ENCODE peak calls at places on chromosome 2, in five cellular contexts. Q is PC-3, F is colonic mucosa, S is GM23248, E is endodermal cell. D is an unnamed sample.

GRCh38 chr2:129055829-129056228 is 737.2 kb upstream of the HS6ST1 start:
- DNase-seq in F (no peak), S (no peak), E (peak; percentile 35), Q (no peak), D (no peak)

GRCh38 chr2:20560011-20560410 is 90.9 kb downstream of the HS1BP3 start:
- DNase-seq in Q (no peak), S (no peak), F (no peak), E (no peak), D (no peak)

GRCh38 chr2:5869871-5870375 is 177.7 kb downstream of the SOX11 start:
- DNase-seq in Q (no peak), F (no peak), E (no peak), S (no peak), D (no peak)

GRCh38 chr2:224412064-224412921 is 10.4 kb upstream of the FAM124B start:
- DNase-seq in S (peak; percentile 84), F (no peak), E (no peak), Q (no peak), D (peak; percentile 71)

GRCh38 chr2:207505728-207506127 is 24.0 kb upstream of the CREB1 start:
- DNase-seq in S (peak; percentile 90), Q (peak; percentile 96), F (no peak), E (no peak), D (peak; percentile 71)

GRCh38 chr2:218567797-218568189 is 358 bp downstream of the USP37 start:
- DNase-seq in Q (no peak), E (no peak), S (no peak), F (no peak), D (no peak)

GRCh38 chr2:181585732-181586131 is 71.2 kb downstream of the CERKL start:
- DNase-seq in E (no peak), F (no peak), S (no peak), Q (no peak), D (no peak)

GRCh38 chr2:162424816-162425215 is 80.9 kb downstream of the GCA start:
- DNase-seq in Q (no peak), E (peak; percentile 45), S (no peak), F (no peak), D (no peak)

GRCh38 chr2:196925768-196926561 is 542 bp downstream of the PGAP1 start:
- DNase-seq in Q (peak; percentile 32), E (peak; percentile 82), S (peak; percentile 71), F (peak; percentile 46), D (peak; percentile 79)

GRCh38 chr2:147482590-147483292 is 362.1 kb upstream of the ACVR2A start:
- DNase-seq in F (no peak), Q (no peak), S (peak; percentile 31), E (no peak), D (no peak)

GRCh38 chr2:74957886-74958276 is 562 bp upstream of the POLE4 start:
- DNase-seq in S (no peak), Q (no peak), F (no peak), E (no peak), D (peak; percentile 35)

GRCh38 chr2:164992818-164993217 is 37.5 kb upstream of the SLC38A11 start:
- DNase-seq in F (peak; percentile 55), E (peak; percentile 71), S (peak; percentile 90), Q (peak; percentile 90), D (peak; percentile 97)

GRCh38 chr2:191665286-191665685 is 12.7 kb upstream of the NABP1 start:
- DNase-seq in S (peak; percentile 73), Q (peak; percentile 72), E (no peak), F (no peak), D (no peak)

GRCh38 chr2:45993476-45993991 is 303.7 kb upstream of the EPAS1 start:
- DNase-seq in F (peak; percentile 84), S (peak; percentile 87), Q (peak; percentile 86), E (peak; percentile 89), D (peak; percentile 93)

GRCh38 chr2:32824415-32824814 is 122.3 kb upstream of the LTBP1 start:
- DNase-seq in E (no peak), F (no peak), Q (no peak), S (no peak), D (no peak)

GRCh38 chr2:62101886-62102285 is 94.0 kb upstream of the B3GNT2 start:
- DNase-seq in Q (no peak), F (no peak), E (no peak), S (no peak), D (no peak)

GRCh38 chr2:128630974-128631697 is 312.5 kb upstream of the HS6ST1 start:
- DNase-seq in E (peak; percentile 38), Q (no peak), S (no peak), F (no peak), D (no peak)

GRCh38 chr2:11749646-11750349 is 3.4 kb downstream of the LPIN1 start:
- DNase-seq in S (no peak), F (no peak), E (no peak), Q (no peak), D (no peak)

GRCh38 chr2:11748861-11749645 is 2.6 kb downstream of the LPIN1 start:
- DNase-seq in E (no peak), Q (no peak), S (no peak), F (no peak), D (no peak)

GRCh38 chr2:11750917-11751316 is 4.5 kb downstream of the LPIN1 start:
- DNase-seq in S (no peak), E (no peak), F (no peak), Q (no peak), D (no peak)

GRCh38 chr2:11748018-11748860 is 1.8 kb downstream of the LPIN1 start:
- DNase-seq in E (no peak), S (no peak), F (no peak), Q (no peak), D (no peak)

GRCh38 chr2:11750422-11750821 is 4.0 kb downstream of the LPIN1 start:
- DNase-seq in S (peak; percentile 14), Q (no peak), F (no peak), E (no peak), D (peak; percentile 24)
- H3K9ac ChIP-seq in S (no peak overlapping the region), Q (no peak overlapping the region), F (peak overlapping the region; percentile 36), E (no peak overlapping the region), D (peak overlapping the region; percentile 91)

DNA sequence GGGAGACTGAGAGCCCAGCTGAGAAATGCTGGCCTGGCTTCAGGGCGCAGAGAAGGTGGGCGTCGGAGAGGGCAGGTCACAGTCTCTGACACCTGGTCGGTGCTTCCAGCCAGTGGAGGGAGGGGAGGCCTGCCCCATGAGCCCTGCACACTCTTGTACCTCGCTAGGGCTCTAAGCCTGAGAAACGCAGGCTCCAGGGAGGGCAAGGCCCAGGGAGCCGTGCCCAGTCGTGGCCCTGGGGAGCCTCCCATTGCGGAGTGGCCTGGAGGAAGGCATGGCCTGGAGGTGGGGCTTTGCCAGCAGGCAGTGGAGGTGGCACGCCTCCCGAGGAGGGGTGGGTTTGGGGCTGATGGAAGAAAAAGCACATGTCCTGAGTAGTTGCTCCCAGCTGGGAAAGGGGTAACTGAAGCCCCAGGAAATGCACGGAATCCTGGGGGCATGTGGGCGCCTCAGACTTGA is 39.0 kb downstream of the MTERF4 start:
- DNase-seq in F (no peak), Q (no peak), E (peak; percentile 45), S (no peak), D (no peak)
- H3K4me3 ChIP-seq in F (no peak overlapping the region), Q (no peak overlapping the region), E (no peak overlapping the region), S (no peak overlapping the region), D (no peak overlapping the region)

GRCh38 chr2:34838408-34838807 is 1239.3 kb upstream of the FAM98A start:
- DNase-seq in S (no peak), Q (no peak), E (no peak), F (no peak), D (no peak)
- H3K9ac ChIP-seq in S (no peak overlapping the region), Q (no peak overlapping the region), E (no peak overlapping the region), F (no peak overlapping the region), D (no peak overlapping the region)

GRCh38 chr2:37392428-37392827 is 48.0 kb downstream of the QPCT start:
- DNase-seq in E (no peak), S (no peak), Q (no peak), F (no peak), D (no peak)

GRCh38 chr2:37388074-37388473 is 43.6 kb downstream of the QPCT start:
- DNase-seq in F (no peak), Q (peak; percentile 76), E (no peak), S (peak; percentile 95), D (peak; percentile 43)

GRCh38 chr2:37389395-37389794 is 45.0 kb downstream of the QPCT start:
- DNase-seq in F (no peak), Q (no peak), E (no peak), S (no peak), D (no peak)

GRCh38 chr2:37389984-37390765 is 45.7 kb downstream of the QPCT start:
- DNase-seq in Q (peak; percentile 95), F (no peak), S (peak; percentile 87), E (peak; percentile 87), D (peak; percentile 60)

GRCh38 chr2:37390777-37391176 is 46.3 kb downstream of the QPCT start:
- DNase-seq in E (no peak), Q (no peak), F (no peak), S (no peak), D (no peak)
- H3K4me3 ChIP-seq in E (no peak overlapping the region), Q (peak overlapping the region; percentile 8), F (no peak overlapping the region), S (peak overlapping the region; percentile 16), D (no peak overlapping the region)

DNA sequence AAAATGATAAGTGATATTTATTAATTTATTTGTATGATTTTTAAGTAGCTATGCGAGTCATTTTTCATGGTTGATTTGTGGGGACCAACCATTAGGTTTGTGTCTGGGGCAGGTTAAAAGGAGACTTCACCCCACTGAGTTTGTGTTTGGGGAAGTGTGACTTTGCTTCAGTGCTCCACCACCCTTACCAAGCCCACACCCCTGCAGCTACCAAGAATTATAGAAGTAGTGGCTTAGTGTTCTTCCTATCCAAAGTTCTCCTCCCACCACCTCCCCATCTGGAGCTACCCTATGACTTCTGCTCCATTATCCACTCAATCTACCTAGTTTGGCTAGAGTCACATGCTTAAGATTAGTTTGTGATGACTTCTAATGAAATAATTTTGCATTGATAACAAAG is 182.1 kb upstream of the ZEB2 start:
- DNase-seq in Q (no peak), S (no peak), F (no peak), E (no peak), D (no peak)
- H3K9ac ChIP-seq in Q (no peak overlapping the region), S (no peak overlapping the region), F (no peak overlapping the region), E (no peak overlapping the region), D (no peak overlapping the region)

DNA sequence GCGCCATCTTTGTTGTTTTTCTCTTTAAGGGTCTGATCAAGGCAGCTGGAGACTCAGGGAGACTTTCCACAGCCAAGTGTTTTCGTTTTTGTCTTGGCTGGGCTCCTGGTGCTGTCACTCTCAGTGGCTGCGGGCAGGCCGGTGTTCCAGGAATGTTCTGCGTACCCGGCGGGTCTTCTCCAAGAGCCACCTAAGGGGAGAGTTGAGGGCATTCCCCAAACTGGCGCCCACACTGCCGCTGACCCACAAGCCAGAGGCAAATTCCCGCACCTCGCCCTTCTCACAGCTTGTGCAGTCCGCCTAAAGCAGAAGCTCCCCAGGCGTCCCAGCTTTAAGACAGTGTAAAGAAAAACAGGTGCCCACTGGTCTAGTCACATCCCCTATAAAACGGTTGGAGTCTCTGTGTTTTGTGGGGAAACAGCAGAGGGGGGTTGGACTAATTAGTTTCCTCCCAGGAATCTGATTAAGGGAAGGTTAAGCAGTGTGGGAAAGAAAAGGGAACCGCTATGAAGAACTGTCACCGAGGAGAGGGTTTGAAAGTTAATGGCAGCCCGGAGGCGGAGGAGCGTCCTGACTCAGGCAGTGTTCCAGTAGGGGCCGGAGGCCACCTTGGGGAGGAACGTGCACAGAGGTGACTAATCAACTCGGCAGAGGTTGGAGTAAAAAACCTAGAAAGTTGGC is 224.5 kb downstream of the SLC4A3 start:
- DNase-seq in Q (peak; percentile 83), F (no peak), E (peak; percentile 69), S (peak; percentile 59), D (peak; percentile 45)
- H3K4me3 ChIP-seq in Q (peak overlapping the region; percentile 64), F (no peak overlapping the region), E (no peak overlapping the region), S (peak overlapping the region; percentile 51), D (peak overlapping the region; percentile 78)

D was measured in adipocyte.